ENCODE peak calls at places on chromosomes 1 and 21, in four cellular contexts. L, M, S and P are unnamed samples.

GRCh38 chr1:87151500-87152421 is 176.9 kb upstream of the LMO4 start:
- DNase-seq in L (no peak), M (peak), S (peak), P (no peak)

GRCh38 chr1:40770296-40771070 is 13.1 kb upstream of the KCNQ4 start:
- DNase-seq in L (no peak), M (no peak), S (no peak), P (no peak)

GRCh38 chr1:180585994-180586359 is 27.2 kb downstream of the OVAAL start:
- DNase-seq in L (no peak), M (no peak), S (no peak), P (no peak)

GRCh38 chr1:216700779-216701178 is 22.4 kb downstream of the ESRRG start:
- DNase-seq in L (no peak), M (no peak), S (no peak), P (no peak)

GRCh38 chr21:44880762-44881585 is 7.5 kb upstream of the PTTG1IP start:
- DNase-seq in L (peak), M (peak), S (peak), P (no peak)

GRCh38 chr1:6638226-6638625 is 13.6 kb downstream of the THAP3 start:
- DNase-seq in L (no peak), M (no peak), S (peak), P (peak)

GRCh38 chr1:201614262-201615015 is 75.5 kb downstream of the NAV1 start:
- DNase-seq in L (no peak), M (no peak), S (peak), P (no peak)

GRCh38 chr1:175338447-175339135 is 146.0 kb upstream of the KIAA0040 start:
- DNase-seq in L (no peak), M (peak), S (no peak), P (no peak)

GRCh38 chr1:182783068-182783467 is 6.5 kb upstream of the NPL start:
- DNase-seq in L (no peak), M (no peak), S (no peak), P (no peak)

GRCh38 chr1:1763657-1764621 is 14.3 kb downstream of the NADK start:
- DNase-seq in L (no peak), M (no peak), S (peak), P (no peak)
- TF ChIP-seq CTCF in L (no peak), M (no peak), S (no peak), P (no peak)

GRCh38 chr1:31435471-31436409 is 22.7 kb downstream of the SERINC2 start:
- DNase-seq in L (no peak), M (no peak), S (no peak), P (no peak)

GRCh38 chr1:31434979-31435378 is 22.0 kb downstream of the SERINC2 start:
- DNase-seq in L (no peak), M (no peak), S (no peak), P (no peak)

GRCh38 chr1:31433396-31433930 is 20.4 kb downstream of the SERINC2 start:
- DNase-seq in L (no peak), M (no peak), S (no peak), P (no peak)

GRCh38 chr1:31432592-31433395 is 19.8 kb downstream of the SERINC2 start:
- DNase-seq in L (no peak), M (no peak), S (no peak), P (no peak)

DNA sequence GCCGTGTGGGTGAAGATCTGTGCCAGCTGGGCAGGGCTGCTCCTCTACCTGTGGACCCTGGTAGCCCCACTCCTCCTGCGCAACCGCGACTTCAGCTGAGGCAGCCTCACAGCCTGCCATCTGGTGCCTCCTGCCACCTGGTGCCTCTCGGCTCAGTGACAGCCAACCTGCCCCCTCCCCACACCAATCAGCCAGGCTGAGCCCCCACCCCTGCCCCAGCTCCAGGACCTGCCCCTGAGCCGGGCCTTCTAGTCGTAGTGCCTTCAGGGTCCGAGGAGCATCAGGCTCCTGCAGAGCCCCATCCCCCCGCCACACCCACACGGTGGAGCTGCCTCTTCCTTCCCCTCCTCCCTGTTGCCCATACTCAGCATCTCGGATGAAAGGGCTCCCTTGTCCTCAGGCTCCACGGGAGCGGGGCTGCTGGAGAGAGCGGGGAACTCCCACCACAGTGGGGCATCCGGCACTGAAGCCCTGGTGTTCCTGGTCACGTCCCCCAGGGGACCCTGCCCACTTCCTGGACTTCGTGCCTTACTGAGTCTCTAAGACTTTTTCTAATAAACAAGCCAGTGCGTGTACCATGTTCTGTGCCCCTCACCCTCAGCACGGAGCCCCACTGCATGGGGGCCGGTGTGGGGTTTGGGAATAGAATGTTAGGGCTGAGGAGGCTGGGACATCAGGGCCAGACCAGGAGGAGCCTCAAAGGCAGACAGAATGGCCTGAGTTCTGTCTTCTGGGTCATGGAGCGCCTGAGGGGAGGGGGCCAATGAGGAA is 21.3 kb downstream of the SERINC2 start:
- DNase-seq in L (no peak), M (no peak), S (no peak), P (no peak)
- TF ChIP-seq CTCF in L (no peak), M (no peak), S (no peak), P (no peak)

GRCh38 chr1:240441684-240442083 is 170.3 kb downstream of the GREM2 start:
- DNase-seq in L (no peak), M (no peak), S (no peak), P (no peak)

DNA sequence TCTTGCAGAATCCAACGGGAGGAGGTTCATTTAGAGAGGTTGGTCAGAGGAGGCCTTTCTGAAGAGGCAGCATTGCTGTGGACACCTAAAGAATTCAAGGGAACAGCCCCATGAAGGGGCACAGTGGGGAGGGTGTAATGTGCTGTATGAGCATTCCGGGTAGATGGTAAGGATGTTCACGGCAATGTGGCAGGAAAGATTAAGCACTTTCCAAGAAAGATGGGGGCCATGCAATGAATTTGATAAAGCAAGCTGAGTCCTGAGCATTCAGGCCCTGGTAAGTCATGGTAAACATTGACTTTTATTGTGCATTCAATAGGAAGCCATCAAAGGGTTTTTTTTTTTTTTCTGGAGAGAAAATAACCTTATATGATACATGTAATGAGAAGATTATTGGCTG is 166.6 kb downstream of the GREM2 start:
- DNase-seq in L (no peak), M (no peak), S (no peak), P (no peak)
- TF ChIP-seq CTCF in L (no peak), M (no peak), S (no peak), P (no peak)

DNA sequence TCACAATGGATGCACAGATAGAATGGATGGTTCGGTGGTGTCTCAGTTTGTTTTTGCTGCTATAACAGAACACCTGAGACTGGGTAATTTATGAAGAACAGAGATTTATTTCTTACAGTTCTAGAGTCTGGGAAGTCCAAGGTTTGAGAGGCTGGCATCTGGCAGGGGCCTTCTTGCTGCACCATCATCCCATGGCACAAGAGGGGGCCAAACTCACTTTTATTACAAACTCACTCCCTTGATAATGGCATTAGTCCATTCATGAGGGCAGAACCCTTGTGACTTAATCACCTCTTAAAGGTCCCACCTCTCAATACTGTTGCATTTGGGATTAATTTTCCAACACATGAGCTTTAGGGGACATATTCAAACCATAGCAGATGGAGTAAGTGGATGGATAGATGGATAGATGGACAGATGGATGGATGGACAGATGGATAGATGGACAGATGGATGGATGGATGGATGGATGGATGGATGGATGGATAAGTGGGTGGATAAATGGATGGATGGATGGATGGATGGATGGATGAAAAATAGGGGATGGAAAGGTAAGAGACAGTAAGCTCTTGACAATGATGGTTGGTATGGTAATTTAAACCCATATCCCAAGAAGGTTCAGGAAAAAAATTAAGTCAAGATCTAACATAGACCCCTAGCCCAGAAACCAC is 16.5 kb downstream of the CAMK2N1 start:
- DNase-seq in L (no peak), M (no peak), S (peak), P (no peak)
- TF ChIP-seq CTCF in L (peak), M (no peak), S (peak), P (no peak)

DNA sequence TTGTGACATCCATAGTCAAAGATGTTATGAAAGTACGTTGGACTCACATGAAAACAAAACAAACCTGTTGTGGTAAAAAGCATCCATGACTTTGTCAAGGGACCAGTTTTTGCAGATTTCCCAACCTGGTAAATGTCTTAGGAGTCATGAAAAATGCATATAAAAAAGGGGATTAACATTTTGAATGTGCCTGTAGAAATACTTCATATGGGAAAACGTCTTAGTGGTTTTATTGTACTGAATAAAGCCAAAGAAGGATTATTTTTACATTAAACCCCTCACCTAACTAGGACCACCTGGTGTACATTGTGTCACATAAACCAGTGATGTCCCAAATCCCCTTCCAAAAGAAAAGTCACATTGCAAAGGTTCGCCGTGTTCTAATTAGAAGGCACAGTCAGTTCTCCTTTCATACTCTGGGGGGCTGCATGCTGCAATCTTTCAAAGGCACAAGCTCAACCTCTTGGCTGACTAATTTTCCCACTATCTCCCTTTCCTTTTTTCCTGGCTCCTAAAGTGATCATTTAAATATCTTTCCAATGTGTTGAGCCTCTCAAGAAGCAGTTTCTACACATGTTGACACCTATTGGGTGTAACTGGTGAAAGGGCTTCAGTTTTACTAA is 119.8 kb upstream of the SPAG17 start:
- DNase-seq in L (no peak), M (no peak), S (no peak), P (peak)
- TF ChIP-seq CTCF in L (peak), M (no peak), S (peak), P (peak)

GRCh38 chr1:47785118-47785517 is 212.1 kb downstream of the TRABD2B start:
- DNase-seq in L (no peak), M (no peak), S (no peak), P (no peak)

GRCh38 chr1:47786301-47786700 is 210.9 kb downstream of the TRABD2B start:
- DNase-seq in L (no peak), M (no peak), S (no peak), P (no peak)

GRCh38 chr1:47784294-47784650 is 212.9 kb downstream of the TRABD2B start:
- DNase-seq in L (no peak), M (no peak), S (no peak), P (no peak)

GRCh38 chr1:47787560-47787959 is 209.6 kb downstream of the TRABD2B start:
- DNase-seq in L (no peak), M (no peak), S (no peak), P (no peak)

DNA sequence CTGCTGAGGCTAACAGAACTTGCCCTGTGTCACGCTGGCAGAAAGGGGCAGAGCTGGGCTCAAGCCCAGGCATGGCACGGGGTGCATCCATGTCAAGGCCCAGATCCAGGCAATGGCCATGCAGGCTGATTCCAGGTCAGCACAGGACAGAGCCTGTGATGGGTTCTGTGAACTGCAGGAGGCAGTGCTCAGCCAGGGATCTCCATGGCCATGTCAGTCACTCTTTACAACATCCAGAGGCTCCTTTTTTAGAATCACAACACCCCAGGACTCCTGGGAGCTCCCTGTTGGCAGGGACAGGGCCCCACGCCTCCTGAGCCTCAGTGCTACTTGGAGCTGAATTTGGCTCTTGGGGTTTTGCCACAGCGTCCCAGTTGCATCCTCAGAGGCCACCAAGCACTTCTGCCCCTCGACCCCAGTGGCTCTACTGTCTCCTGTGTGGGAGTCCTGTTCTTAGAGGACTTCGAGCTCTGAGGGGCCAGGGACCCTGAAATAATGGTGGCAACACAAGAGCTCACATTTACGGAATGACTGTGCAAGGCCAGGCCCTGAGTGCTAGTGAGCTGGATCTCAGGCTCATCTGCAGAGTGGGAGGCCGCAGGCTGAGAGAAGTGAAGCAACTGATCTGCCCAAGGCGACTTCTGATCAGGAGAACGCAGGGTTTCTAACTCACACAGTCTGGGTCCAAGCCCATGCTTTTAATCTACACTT is 211.5 kb downstream of the TRABD2B start:
- DNase-seq in L (no peak), M (no peak), S (no peak), P (no peak)
- TF ChIP-seq CTCF in L (no peak), M (no peak), S (no peak), P (peak)